ENCODE peak calls at places on chromosomes 2 and 18, in eight cellular contexts. One of them, this sample, is unnamed. For H3K4me1, the result is how much of the 10 kb centered on the place peaks cover.

GRCh38 chr2:128638311-128638710 is 319.6 kb upstream of the HS6ST1 start:
- DNase-seq in HepG2: no peak
- DNase-seq in right lobe of liver: no peak
- DNase-seq in lower lobe of right lung: peak
- DNase-seq in body of pancreas: no peak
- DNase-seq in mesenchymal stem cell: no peak
- DNase-seq in astrocyte: peak
- DNase-seq in gastrocnemius medialis: no peak
- DNase-seq in this sample: no peak

GRCh38 chr18:75158465-75159237 is 50.3 kb downstream of the PTGR3 start:
- DNase-seq in gastrocnemius medialis: no peak
- DNase-seq in HepG2: no peak
- DNase-seq in body of pancreas: no peak
- DNase-seq in mesenchymal stem cell: no peak
- DNase-seq in astrocyte: no peak
- DNase-seq in right lobe of liver: no peak
- DNase-seq in lower lobe of right lung: no peak
- DNase-seq in this sample: no peak

GRCh38 chr2:118118479-118118878 is 30.2 kb downstream of the INSIG2 start:
- DNase-seq in mesenchymal stem cell: no peak
- DNase-seq in right lobe of liver: no peak
- DNase-seq in lower lobe of right lung: no peak
- DNase-seq in astrocyte: no peak
- DNase-seq in body of pancreas: no peak
- DNase-seq in HepG2: peak
- DNase-seq in gastrocnemius medialis: no peak
- DNase-seq in this sample: no peak

GRCh38 chr2:74188018-74188601 is 9.4 kb upstream of the MOB1A start:
- DNase-seq in body of pancreas: no peak
- DNase-seq in mesenchymal stem cell: peak
- DNase-seq in HepG2: peak
- DNase-seq in astrocyte: peak
- DNase-seq in right lobe of liver: no peak
- DNase-seq in lower lobe of right lung: no peak
- DNase-seq in gastrocnemius medialis: peak
- DNase-seq in this sample: no peak

GRCh38 chr2:3332133-3332532 is 45.5 kb downstream of the EIPR1 start:
- DNase-seq in right lobe of liver: no peak
- DNase-seq in gastrocnemius medialis: no peak
- DNase-seq in lower lobe of right lung: no peak
- DNase-seq in astrocyte: no peak
- DNase-seq in HepG2: no peak
- DNase-seq in mesenchymal stem cell: no peak
- DNase-seq in body of pancreas: no peak
- DNase-seq in this sample: no peak

GRCh38 chr2:235026137-235026536 is 74.3 kb downstream of the SH3BP4 start:
- DNase-seq in body of pancreas: peak
- DNase-seq in HepG2: peak
- DNase-seq in gastrocnemius medialis: no peak
- DNase-seq in astrocyte: peak
- DNase-seq in lower lobe of right lung: no peak
- DNase-seq in right lobe of liver: no peak
- DNase-seq in mesenchymal stem cell: peak
- DNase-seq in this sample: peak

GRCh38 chr18:28961669-28962228 is 784.8 kb upstream of the CDH2 start:
- DNase-seq in mesenchymal stem cell: peak
- DNase-seq in body of pancreas: no peak
- DNase-seq in HepG2: peak
- DNase-seq in gastrocnemius medialis: no peak
- DNase-seq in right lobe of liver: no peak
- DNase-seq in lower lobe of right lung: no peak
- DNase-seq in astrocyte: no peak
- DNase-seq in this sample: peak

GRCh38 chr18:48801728-48802542 is 148.8 kb downstream of the SMAD7 start:
- DNase-seq in gastrocnemius medialis: peak
- DNase-seq in HepG2: no peak
- DNase-seq in right lobe of liver: no peak
- DNase-seq in astrocyte: no peak
- DNase-seq in body of pancreas: peak
- DNase-seq in mesenchymal stem cell: no peak
- DNase-seq in lower lobe of right lung: peak
- DNase-seq in this sample: peak

GRCh38 chr2:70627499-70627898 is 73.9 kb upstream of the TGFA start:
- DNase-seq in gastrocnemius medialis: no peak
- DNase-seq in right lobe of liver: no peak
- DNase-seq in body of pancreas: no peak
- DNase-seq in HepG2: peak
- DNase-seq in mesenchymal stem cell: peak
- DNase-seq in lower lobe of right lung: no peak
- DNase-seq in astrocyte: no peak
- DNase-seq in this sample: peak

GRCh38 chr2:140759431-140760156 is 1371.2 kb downstream of the LRP1B start:
- DNase-seq in HepG2: no peak
- DNase-seq in lower lobe of right lung: no peak
- DNase-seq in body of pancreas: no peak
- DNase-seq in mesenchymal stem cell: no peak
- DNase-seq in right lobe of liver: no peak
- DNase-seq in gastrocnemius medialis: no peak
- DNase-seq in astrocyte: no peak
- DNase-seq in this sample: no peak

GRCh38 chr2:241019441-241020139 is 21.2 kb downstream of the SNED1 start:
- DNase-seq in astrocyte: no peak
- DNase-seq in body of pancreas: no peak
- DNase-seq in gastrocnemius medialis: no peak
- DNase-seq in lower lobe of right lung: no peak
- DNase-seq in right lobe of liver: no peak
- DNase-seq in mesenchymal stem cell: no peak
- DNase-seq in HepG2: no peak
- DNase-seq in this sample: no peak

GRCh38 chr18:58180738-58181353 is 136.8 kb downstream of the NEDD4L start:
- DNase-seq in mesenchymal stem cell: peak
- DNase-seq in astrocyte: no peak
- DNase-seq in HepG2: peak
- DNase-seq in lower lobe of right lung: no peak
- DNase-seq in gastrocnemius medialis: peak
- DNase-seq in body of pancreas: peak
- DNase-seq in right lobe of liver: no peak
- DNase-seq in this sample: peak

GRCh38 chr18:57856128-57856527 is 53.0 kb upstream of the ATP8B1 start:
- DNase-seq in gastrocnemius medialis: no peak
- DNase-seq in lower lobe of right lung: no peak
- DNase-seq in mesenchymal stem cell: no peak
- DNase-seq in HepG2: no peak
- DNase-seq in astrocyte: no peak
- DNase-seq in body of pancreas: no peak
- DNase-seq in right lobe of liver: no peak
- DNase-seq in this sample: no peak

GRCh38 chr2:127145255-127145899 is 38.4 kb upstream of the BIN1 start:
- DNase-seq in right lobe of liver: no peak
- DNase-seq in body of pancreas: no peak
- DNase-seq in gastrocnemius medialis: peak
- DNase-seq in HepG2: no peak
- DNase-seq in mesenchymal stem cell: peak
- DNase-seq in astrocyte: peak
- DNase-seq in lower lobe of right lung: no peak
- DNase-seq in this sample: no peak

GRCh38 chr18:57797209-57797651 is 5.9 kb downstream of the ATP8B1 start:
- DNase-seq in lower lobe of right lung: no peak
- DNase-seq in astrocyte: no peak
- DNase-seq in gastrocnemius medialis: no peak
- DNase-seq in right lobe of liver: peak
- DNase-seq in HepG2: peak
- DNase-seq in body of pancreas: peak
- DNase-seq in mesenchymal stem cell: no peak
- DNase-seq in this sample: peak

GRCh38 chr2:234091432-234091879 is 41.0 kb downstream of the SPP2 start:
- DNase-seq in right lobe of liver: no peak
- DNase-seq in astrocyte: peak
- DNase-seq in mesenchymal stem cell: no peak
- DNase-seq in body of pancreas: no peak
- DNase-seq in HepG2: no peak
- DNase-seq in gastrocnemius medialis: no peak
- DNase-seq in lower lobe of right lung: no peak
- DNase-seq in this sample: no peak

GRCh38 chr18:67924656-67925055 is 408.1 kb upstream of the DSEL start:
- DNase-seq in gastrocnemius medialis: no peak
- DNase-seq in body of pancreas: no peak
- DNase-seq in HepG2: no peak
- DNase-seq in astrocyte: no peak
- DNase-seq in mesenchymal stem cell: no peak
- DNase-seq in lower lobe of right lung: no peak
- DNase-seq in right lobe of liver: no peak
- DNase-seq in this sample: no peak

GRCh38 chr2:79235135-79235534 is 75.6 kb upstream of the REG3A start:
- DNase-seq in mesenchymal stem cell: no peak
- DNase-seq in astrocyte: no peak
- DNase-seq in right lobe of liver: no peak
- DNase-seq in HepG2: peak
- DNase-seq in gastrocnemius medialis: no peak
- DNase-seq in lower lobe of right lung: no peak
- DNase-seq in body of pancreas: no peak
- DNase-seq in this sample: peak

GRCh38 chr2:220240640-220241039 is 613.2 kb downstream of the SLC4A3 start:
- DNase-seq in astrocyte: no peak
- DNase-seq in right lobe of liver: no peak
- DNase-seq in lower lobe of right lung: no peak
- DNase-seq in mesenchymal stem cell: no peak
- DNase-seq in HepG2: no peak
- DNase-seq in body of pancreas: no peak
- DNase-seq in gastrocnemius medialis: no peak
- DNase-seq in this sample: no peak

DNA sequence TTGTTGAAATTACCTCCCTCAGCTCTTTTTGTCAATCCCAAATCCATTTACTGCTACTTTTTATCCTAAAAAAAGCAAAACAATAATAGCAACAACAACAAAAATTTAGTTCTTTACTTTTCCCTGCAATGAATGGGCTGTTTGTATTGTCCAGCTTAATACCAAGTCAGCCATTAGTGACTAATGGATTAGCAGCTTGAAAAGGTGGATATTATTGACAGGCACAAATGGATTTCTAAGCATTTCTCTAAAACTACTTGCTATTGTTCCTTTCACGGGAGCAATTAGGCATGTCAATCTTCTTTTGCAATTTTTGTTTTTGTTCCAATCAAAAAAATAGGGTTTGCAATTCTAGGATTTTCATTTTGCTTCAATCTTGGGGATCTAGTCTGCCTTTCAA is 32.1 kb upstream of the SPAG16 start:
- DNase-seq in mesenchymal stem cell: no peak
- DNase-seq in lower lobe of right lung: no peak
- DNase-seq in body of pancreas: no peak
- DNase-seq in right lobe of liver: no peak
- DNase-seq in gastrocnemius medialis: no peak
- DNase-seq in astrocyte: no peak
- DNase-seq in HepG2: no peak
- DNase-seq in this sample: no peak
- H3K27ac ChIP-seq in mesenchymal stem cell: no peak
- H3K27ac ChIP-seq in lower lobe of right lung: no peak
- H3K27ac ChIP-seq in body of pancreas: no peak
- H3K27ac ChIP-seq in right lobe of liver: no peak
- H3K27ac ChIP-seq in gastrocnemius medialis: no peak
- H3K27ac ChIP-seq in astrocyte: no peak
- H3K27ac ChIP-seq in HepG2: no peak
- H3K27ac ChIP-seq in this sample: no peak

GRCh38 chr2:64992990-64993389 is 3.8 kb downstream of the SLC1A4 start:
- DNase-seq in body of pancreas: peak
- DNase-seq in HepG2: no peak
- DNase-seq in lower lobe of right lung: no peak
- DNase-seq in astrocyte: no peak
- DNase-seq in gastrocnemius medialis: no peak
- DNase-seq in mesenchymal stem cell: no peak
- DNase-seq in right lobe of liver: no peak
- DNase-seq in this sample: no peak

GRCh38 chr2:64992218-64992617 is 3.0 kb downstream of the SLC1A4 start:
- DNase-seq in astrocyte: no peak
- DNase-seq in gastrocnemius medialis: no peak
- DNase-seq in mesenchymal stem cell: no peak
- DNase-seq in body of pancreas: no peak
- DNase-seq in lower lobe of right lung: no peak
- DNase-seq in HepG2: no peak
- DNase-seq in right lobe of liver: no peak
- DNase-seq in this sample: no peak

GRCh38 chr2:64989982-64990614 is 899 bp downstream of the SLC1A4 start:
- DNase-seq in body of pancreas: peak
- DNase-seq in astrocyte: no peak
- DNase-seq in gastrocnemius medialis: peak
- DNase-seq in right lobe of liver: no peak
- DNase-seq in mesenchymal stem cell: peak
- DNase-seq in HepG2: peak
- DNase-seq in lower lobe of right lung: no peak
- DNase-seq in this sample: no peak

GRCh38 chr2:64989126-64989981 is at the start of gene SLC1A4:
- DNase-seq in right lobe of liver: peak
- DNase-seq in mesenchymal stem cell: peak
- DNase-seq in astrocyte: peak
- DNase-seq in lower lobe of right lung: peak
- DNase-seq in body of pancreas: peak
- DNase-seq in HepG2: peak
- DNase-seq in gastrocnemius medialis: peak
- DNase-seq in this sample: peak

GRCh38 chr2:64990823-64991222 is 1.6 kb downstream of the SLC1A4 start:
- DNase-seq in right lobe of liver: no peak
- DNase-seq in gastrocnemius medialis: no peak
- DNase-seq in mesenchymal stem cell: peak
- DNase-seq in lower lobe of right lung: no peak
- DNase-seq in HepG2: no peak
- DNase-seq in astrocyte: no peak
- DNase-seq in body of pancreas: no peak
- DNase-seq in this sample: no peak
- H3K4me3 ChIP-seq in right lobe of liver: no peak
- H3K4me3 ChIP-seq in gastrocnemius medialis: peak
- H3K4me3 ChIP-seq in mesenchymal stem cell: peak
- H3K4me3 ChIP-seq in lower lobe of right lung: peak
- H3K4me3 ChIP-seq in HepG2: peak
- H3K4me3 ChIP-seq in astrocyte: peak
- H3K4me3 ChIP-seq in body of pancreas: peak
- H3K4me3 ChIP-seq in this sample: peak

GRCh38 chr2:48250943-48251342 is 279.0 kb upstream of the STON1 start:
- DNase-seq in mesenchymal stem cell: peak
- DNase-seq in lower lobe of right lung: no peak
- DNase-seq in astrocyte: no peak
- DNase-seq in HepG2: peak
- DNase-seq in right lobe of liver: no peak
- DNase-seq in gastrocnemius medialis: peak
- DNase-seq in body of pancreas: no peak
- DNase-seq in this sample: no peak
- H3K4me1 ChIP-seq in mesenchymal stem cell: under half
- H3K4me1 ChIP-seq in lower lobe of right lung: under half
- H3K4me1 ChIP-seq in astrocyte: under half
- H3K4me1 ChIP-seq in HepG2: half or more
- H3K4me1 ChIP-seq in right lobe of liver: under half
- H3K4me1 ChIP-seq in gastrocnemius medialis: under half
- H3K4me1 ChIP-seq in body of pancreas: under half
- H3K4me1 ChIP-seq in this sample: under half

DNA sequence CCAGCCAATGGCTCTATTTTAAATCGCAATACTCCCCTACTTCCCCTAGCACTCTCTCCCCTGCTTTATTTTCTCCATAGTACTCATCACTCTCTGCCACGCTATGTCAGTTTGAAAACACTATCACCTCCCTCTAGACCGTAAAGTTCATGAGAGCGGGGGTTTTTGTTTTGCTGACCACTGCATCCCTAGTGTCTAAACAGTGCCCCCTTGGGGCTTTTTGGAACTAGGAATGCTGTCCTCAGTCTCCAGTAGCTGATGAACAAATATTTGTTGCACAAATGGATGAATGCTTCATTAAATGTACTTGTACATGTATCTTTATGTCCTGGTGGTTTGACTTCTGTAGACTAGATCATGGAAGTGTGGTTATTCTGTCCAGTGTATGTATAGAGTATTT is 44.2 kb downstream of the ATOH8 start:
- DNase-seq in lower lobe of right lung: no peak
- DNase-seq in gastrocnemius medialis: no peak
- DNase-seq in mesenchymal stem cell: peak
- DNase-seq in astrocyte: no peak
- DNase-seq in body of pancreas: peak
- DNase-seq in right lobe of liver: no peak
- DNase-seq in HepG2: peak
- DNase-seq in this sample: no peak
- H3K27ac ChIP-seq in lower lobe of right lung: no peak
- H3K27ac ChIP-seq in gastrocnemius medialis: peak
- H3K27ac ChIP-seq in mesenchymal stem cell: no peak
- H3K27ac ChIP-seq in astrocyte: no peak
- H3K27ac ChIP-seq in body of pancreas: no peak
- H3K27ac ChIP-seq in right lobe of liver: peak
- H3K27ac ChIP-seq in HepG2: no peak
- H3K27ac ChIP-seq in this sample: no peak